ENCODE peak calls at places on chromosomes 3 and 15, in seven cellular contexts. D is sigmoid colon; G is CD8-positive, alpha-beta memory T cell; Y is neuronal stem cell; H is K562; R is right lobe of liver; F is lower lobe of right lung. P is an unnamed sample. For H3K4me1, the result is how much of the 10 kb centered on the place peaks cover.

GRCh38 chr3:183180105-183180763 is 17.7 kb upstream of the LAMP3 start:
- DNase-seq in D (no peak), G (no peak), Y (peak), H (no peak), R (no peak), F (no peak), P (no peak)

GRCh38 chr15:40471105-40471777 is 457 bp downstream of the CHST14 start:
- DNase-seq in D (no peak), G (no peak), Y (peak), H (peak), R (no peak), F (no peak), P (no peak)

GRCh38 chr3:11660242-11660641 is 16.5 kb upstream of the VGLL4 start:
- DNase-seq in D (no peak), G (no peak), Y (no peak), H (no peak), R (peak), F (no peak), P (no peak)

GRCh38 chr15:100918690-100919480 is at the start of gene LRRK1:
- DNase-seq in D (no peak), G (no peak), Y (no peak), H (peak), R (peak), F (peak), P (no peak)

GRCh38 chr3:69082805-69083204 is 1.9 kb upstream of the ARL6IP5 start:
- DNase-seq in D (no peak), G (peak), Y (no peak), H (peak), R (no peak), F (no peak), P (peak)

GRCh38 chr3:73734376-73734775 is 109.6 kb upstream of the PDZRN3 start:
- DNase-seq in D (no peak), G (no peak), Y (no peak), H (no peak), R (no peak), F (no peak), P (no peak)

GRCh38 chr3:7203969-7204847 is 343.3 kb downstream of the GRM7 start:
- DNase-seq in D (no peak), G (no peak), Y (no peak), H (no peak), R (no peak), F (no peak), P (no peak)

GRCh38 chr3:162569314-162569713 is 1072.7 kb downstream of the OTOL1 start:
- DNase-seq in D (no peak), G (no peak), Y (no peak), H (no peak), R (no peak), F (no peak), P (no peak)

DNA sequence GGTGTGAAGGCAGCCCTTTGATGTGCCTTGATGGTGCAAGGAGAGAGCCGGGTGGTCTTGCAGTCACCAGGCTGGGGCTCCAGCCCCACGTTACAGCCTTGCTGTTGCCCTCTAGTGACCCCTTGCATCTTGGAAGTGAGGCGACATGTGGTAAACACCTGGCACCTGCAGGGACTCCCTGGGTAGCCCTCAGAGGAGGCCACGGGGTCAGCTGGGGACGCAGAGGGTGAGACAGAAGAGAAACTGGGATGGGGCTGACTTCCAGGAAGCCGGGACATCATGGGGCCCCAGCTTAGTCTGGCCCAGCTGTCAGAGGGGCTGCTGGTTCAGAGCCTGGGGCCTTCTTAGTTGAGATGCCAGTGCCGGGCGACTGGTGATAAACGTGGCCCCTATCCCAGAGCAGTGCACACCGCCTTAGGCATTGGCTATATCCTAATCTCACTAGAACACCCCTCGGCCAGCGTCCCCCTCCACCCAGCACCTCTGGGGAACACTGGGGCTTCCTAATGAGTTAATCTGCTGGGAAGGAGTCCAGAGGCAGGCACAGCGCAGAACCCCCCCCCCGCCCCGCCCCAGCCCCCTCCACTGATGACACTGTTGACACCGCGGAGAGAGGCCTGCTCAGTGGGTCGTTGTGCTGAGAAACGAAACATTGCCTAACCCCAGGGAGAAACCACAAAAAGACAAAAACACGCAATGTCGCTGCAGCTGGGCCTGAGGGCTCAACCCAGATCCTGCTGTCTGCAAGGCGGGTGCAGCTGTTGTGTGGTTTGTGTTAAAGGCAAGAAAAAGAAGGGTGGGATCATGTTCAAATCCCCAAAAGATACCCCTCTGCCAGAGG is 60.5 kb upstream of the KLF13 start:
- DNase-seq in D (peak), G (peak), Y (no peak), H (no peak), R (peak), F (peak), P (no peak)
- H3K4me1 ChIP-seq in D (under half), G (half or more), Y (under half), H (under half), R (under half), F (under half), P (under half)

GRCh38 chr3:149579838-149580542 is 77.8 kb downstream of the WWTR1 start:
- DNase-seq in D (no peak), G (no peak), Y (no peak), H (no peak), R (no peak), F (no peak), P (no peak)

GRCh38 chr3:149582395-149582794 is 75.4 kb downstream of the WWTR1 start:
- DNase-seq in D (no peak), G (no peak), Y (no peak), H (no peak), R (no peak), F (no peak), P (no peak)

GRCh38 chr3:149581681-149582349 is 76.0 kb downstream of the WWTR1 start:
- DNase-seq in D (no peak), G (no peak), Y (no peak), H (peak), R (no peak), F (no peak), P (peak)

GRCh38 chr3:149579161-149579560 is 78.7 kb downstream of the WWTR1 start:
- DNase-seq in D (no peak), G (no peak), Y (no peak), H (no peak), R (no peak), F (no peak), P (no peak)

DNA sequence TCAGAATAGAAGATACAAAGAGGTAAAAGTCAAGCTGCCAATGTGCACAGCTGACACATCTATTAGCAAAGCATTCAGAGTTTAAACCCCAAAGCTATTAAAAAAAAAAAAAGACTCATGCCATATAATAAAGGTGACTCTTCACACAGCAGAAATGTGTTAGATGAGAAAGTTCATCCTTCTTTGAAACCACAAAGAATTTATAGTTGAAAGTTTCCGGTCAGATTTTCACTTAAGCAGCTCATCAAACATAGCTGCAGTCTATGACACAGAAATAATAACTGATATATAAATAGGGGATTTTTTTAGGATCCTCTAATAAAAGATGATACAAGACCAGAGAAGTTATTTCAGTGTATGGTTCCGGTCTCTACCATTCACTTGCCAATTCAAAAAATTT is 76.6 kb downstream of the WWTR1 start:
- DNase-seq in D (no peak), G (no peak), Y (no peak), H (no peak), R (no peak), F (no peak), P (no peak)
- H3K27ac ChIP-seq in D (peak), G (no peak), Y (no peak), H (no peak), R (no peak), F (no peak), P (peak)

GRCh38 chr3:193590088-193590856 is 2.7 kb upstream of the OPA1 start:
- DNase-seq in D (no peak), G (no peak), Y (no peak), H (peak), R (no peak), F (no peak), P (no peak)

GRCh38 chr3:193589616-193590015 is 3.4 kb upstream of the OPA1 start:
- DNase-seq in D (no peak), G (no peak), Y (no peak), H (no peak), R (no peak), F (no peak), P (no peak)

GRCh38 chr3:193589129-193589528 is 3.9 kb upstream of the OPA1 start:
- DNase-seq in D (no peak), G (no peak), Y (no peak), H (no peak), R (no peak), F (no peak), P (no peak)

GRCh38 chr3:193586526-193586925 is 6.5 kb upstream of the OPA1 start:
- DNase-seq in D (no peak), G (no peak), Y (no peak), H (no peak), R (no peak), F (no peak), P (no peak)

DNA sequence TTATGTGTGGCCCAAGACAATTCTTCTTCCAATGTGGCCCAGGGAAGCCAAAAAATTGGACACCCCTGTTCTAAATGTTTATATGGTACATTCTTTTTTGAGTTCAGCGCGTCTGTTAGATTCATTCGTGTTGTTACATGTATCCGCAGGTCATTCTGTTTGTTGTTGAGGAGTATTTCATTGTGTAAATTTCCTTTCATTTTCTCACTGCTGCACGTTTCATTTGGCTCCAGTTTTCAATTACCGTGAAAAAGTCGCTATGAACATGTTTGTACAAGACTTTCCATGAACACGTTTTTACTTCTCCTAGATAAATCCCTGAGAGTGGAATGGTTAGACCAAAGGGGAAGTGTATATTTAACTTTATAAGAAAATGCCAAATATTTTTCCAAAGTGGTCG is 7.5 kb upstream of the OPA1 start:
- DNase-seq in D (no peak), G (no peak), Y (no peak), H (no peak), R (no peak), F (no peak), P (no peak)
- H3K4me3 ChIP-seq in D (no peak), G (no peak), Y (no peak), H (no peak), R (no peak), F (no peak), P (no peak)

GRCh38 chr3:15333099-15333956 is 942 bp upstream of the SH3BP5 start:
- DNase-seq in D (no peak), G (no peak), Y (no peak), H (peak), R (no peak), F (no peak), P (no peak)
- H3K4me1 ChIP-seq in D (under half), G (under half), Y (under half), H (under half), R (under half), F (under half), P (under half)